ENCODE peak calls at places on chromosome 14, in seven cellular contexts. V is sigmoid colon, W is transverse colon, H is A549, R is GM12878, P is HepG2, F is tibial nerve. D is an unnamed sample.

GRCh38 chr14:87196436-87196835 is 796.5 kb downstream of the GALC start:
- DNase-seq in V (no peak), W (no peak), H (no peak), R (no peak), P (no peak), F (no peak), D (no peak)

GRCh38 chr14:74483321-74483720 is 9.8 kb downstream of the NPC2 start:
- DNase-seq in V (no peak), W (no peak), H (no peak), R (no peak), P (no peak), F (no peak), D (no peak)

GRCh38 chr14:77031680-77032482 is 3.4 kb upstream of the IRF2BPL start:
- DNase-seq in V (peak), W (peak), H (no peak), R (no peak), P (no peak), F (no peak), D (no peak)

GRCh38 chr14:53109688-53110041 is 43.5 kb downstream of the DDHD1 start:
- DNase-seq in V (no peak), W (no peak), H (no peak), R (peak), P (peak), F (no peak), D (no peak)

GRCh38 chr14:23154876-23155587 is 28.4 kb downstream of the SLC7A8 start:
- DNase-seq in V (peak), W (peak), H (no peak), R (no peak), P (no peak), F (peak), D (peak)

GRCh38 chr14:101761881-101762529 is 496 bp downstream of the PPP2R5C start:
- DNase-seq in V (peak), W (peak), H (peak), R (no peak), P (no peak), F (no peak), D (peak)

GRCh38 chr14:50816419-50817047 is 14.4 kb downstream of the NIN start:
- DNase-seq in V (no peak), W (no peak), H (no peak), R (no peak), P (peak), F (no peak), D (no peak)

GRCh38 chr14:64501326-64502171 is 2.1 kb downstream of the ZBTB25 start:
- DNase-seq in V (peak), W (peak), H (no peak), R (no peak), P (peak), F (peak), D (peak)

GRCh38 chr14:106222736-106223135 is 696.4 kb downstream of the TMEM121 start:
- DNase-seq in V (no peak), W (no peak), H (no peak), R (no peak), P (no peak), F (no peak), D (no peak)

GRCh38 chr14:106227793-106228192 is 701.4 kb downstream of the TMEM121 start:
- DNase-seq in V (no peak), W (no peak), H (no peak), R (no peak), P (no peak), F (no peak), D (no peak)

GRCh38 chr14:106228541-106229158 is 702.3 kb downstream of the TMEM121 start:
- DNase-seq in V (no peak), W (no peak), H (no peak), R (no peak), P (no peak), F (no peak), D (no peak)

DNA sequence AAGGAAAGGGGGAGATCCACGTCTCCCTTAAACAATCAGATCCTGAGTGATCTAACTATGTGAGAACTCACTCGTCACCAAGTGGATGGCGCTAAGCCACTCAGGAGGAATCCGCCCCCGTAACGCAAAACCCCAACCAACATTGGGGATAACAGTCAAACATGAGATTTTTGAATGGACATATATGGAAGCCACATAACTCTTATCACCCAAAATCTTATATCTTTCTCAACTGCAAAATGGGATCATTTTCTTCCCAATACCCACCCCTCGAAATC is 698.2 kb downstream of the TMEM121 start:
- DNase-seq in V (no peak), W (no peak), H (no peak), R (no peak), P (no peak), F (no peak), D (no peak)
- H3K27ac ChIP-seq in V (no peak), W (no peak), H (no peak), R (no peak), P (no peak), F (no peak), D (no peak)

DNA sequence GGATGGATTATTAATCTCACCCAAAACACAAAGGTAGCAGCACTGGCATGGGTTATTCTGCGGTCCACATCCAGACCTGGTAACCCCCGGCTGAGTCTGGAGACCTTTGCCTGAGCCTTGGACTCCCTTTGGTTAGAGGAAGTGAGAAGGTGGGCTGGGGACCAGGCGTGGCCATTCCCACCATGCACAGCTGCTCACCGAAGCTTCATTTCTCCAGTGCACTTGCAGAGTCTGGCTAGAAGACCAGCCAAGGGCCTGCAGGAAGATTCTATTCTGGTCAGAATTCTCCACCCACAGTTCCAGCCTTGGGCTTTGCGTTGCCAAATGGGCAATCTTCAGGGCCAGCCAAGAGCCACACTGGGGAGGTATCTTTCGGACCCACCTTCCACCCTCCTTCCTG is 73.0 kb downstream of the LGMN start:
- DNase-seq in V (peak), W (no peak), H (no peak), R (no peak), P (no peak), F (no peak), D (no peak)
- TF ChIP-seq EP300 in V (no peak), W (no peak), H (no peak), R (no peak), P (no peak), F (no peak), D (no peak)

GRCh38 chr14:59314953-59315599 is 126.6 kb downstream of the DAAM1 start:
- DNase-seq in V (no peak), W (no peak), H (no peak), R (no peak), P (peak), F (no peak), D (no peak)

GRCh38 chr14:59311723-59312122 is 123.3 kb downstream of the DAAM1 start:
- DNase-seq in V (no peak), W (no peak), H (no peak), R (no peak), P (no peak), F (no peak), D (no peak)

GRCh38 chr14:59317346-59317745 is 128.9 kb downstream of the DAAM1 start:
- DNase-seq in V (no peak), W (no peak), H (no peak), R (no peak), P (no peak), F (no peak), D (no peak)

GRCh38 chr14:59313063-59314018 is 124.9 kb downstream of the DAAM1 start:
- DNase-seq in V (no peak), W (no peak), H (no peak), R (peak), P (peak), F (no peak), D (no peak)

DNA sequence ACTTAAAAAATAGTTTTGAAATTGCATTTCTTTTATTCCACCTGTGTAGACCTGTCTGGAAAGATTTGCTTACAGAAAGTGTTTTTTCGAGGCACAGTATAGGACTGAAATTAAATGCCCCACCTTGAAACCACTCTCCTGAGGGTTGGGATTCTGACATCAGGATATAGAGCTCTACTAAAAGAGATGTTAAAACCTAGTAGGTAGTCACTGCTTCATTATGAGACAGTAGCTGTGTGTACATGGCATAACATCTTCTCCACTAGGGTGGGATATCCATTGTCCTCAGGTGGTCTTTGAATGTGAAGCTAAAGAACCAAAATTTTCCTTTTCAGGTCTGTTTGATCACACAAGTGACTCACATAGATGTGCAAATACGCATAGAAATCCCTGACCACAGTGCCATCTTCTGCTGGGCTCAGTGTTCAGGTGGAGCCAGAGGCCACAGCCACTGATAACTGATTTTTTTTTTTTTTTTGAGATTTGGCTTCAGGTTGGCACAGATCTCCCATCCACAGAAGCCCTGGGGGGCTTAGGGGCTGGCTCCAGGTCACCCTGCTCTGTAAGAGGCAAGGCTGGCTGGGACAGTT is 125.6 kb downstream of the DAAM1 start:
- DNase-seq in V (no peak), W (no peak), H (no peak), R (no peak), P (peak), F (no peak), D (no peak)
- H3K27ac ChIP-seq in V (peak), W (peak), H (no peak), R (peak), P (peak), F (no peak), D (peak)

GRCh38 chr14:54489731-54490447 is 1.1 kb upstream of the GMFB start:
- DNase-seq in V (no peak), W (no peak), H (no peak), R (no peak), P (no peak), F (no peak), D (no peak)

GRCh38 chr14:54488646-54489317 is at the start of gene GMFB:
- DNase-seq in V (peak), W (peak), H (peak), R (peak), P (peak), F (peak), D (peak)

GRCh38 chr14:54488318-54488645 is 498 bp downstream of the GMFB start:
- DNase-seq in V (no peak), W (no peak), H (no peak), R (no peak), P (no peak), F (no peak), D (no peak)

GRCh38 chr14:54490448-54490805 is 1.6 kb upstream of the GMFB start:
- DNase-seq in V (no peak), W (no peak), H (no peak), R (no peak), P (no peak), F (no peak), D (no peak)

DNA sequence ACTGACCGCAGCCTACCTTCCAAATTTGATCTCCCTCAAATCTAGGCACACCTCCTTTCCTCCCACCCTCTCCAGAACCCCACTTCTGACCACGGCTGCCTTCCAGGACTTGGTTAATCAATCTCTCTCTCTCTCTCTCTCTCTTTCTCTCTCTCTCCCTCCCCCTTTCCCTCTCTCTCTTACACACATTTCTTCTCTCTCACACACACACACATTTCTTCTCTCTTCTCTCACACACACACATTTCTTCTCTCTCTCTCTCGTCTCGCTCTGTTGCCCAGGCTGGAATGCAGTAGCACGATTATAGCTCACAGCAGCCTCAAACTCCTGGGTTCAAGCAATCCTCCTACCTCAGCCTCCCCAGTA is 521 bp upstream of the GMFB start:
- DNase-seq in V (no peak), W (no peak), H (no peak), R (no peak), P (no peak), F (no peak), D (no peak)
- TF ChIP-seq EP300 in V (no peak), W (no peak), H (no peak), R (no peak), P (no peak), F (no peak), D (no peak)